ENCODE peak calls at places on chromosomes 13 and 19, in five cellular contexts. H is prostate gland, W is sigmoid colon, Y is vagina, A is IMR-90. X is an unnamed sample.

GRCh38 chr13:20340759-20341161 is 108.6 kb upstream of the GJB6 start:
- DNase-seq in H (no peak), A (no peak), W (no peak), Y (no peak), X (no peak)

GRCh38 chr19:55494172-55494761 is 6.0 kb downstream of the SSC5D start:
- DNase-seq in W (peak; percentile 81), H (no peak), A (peak; percentile 75), Y (no peak), X (no peak)

GRCh38 chr13:98978280-98978679 is 416 bp upstream of the DOCK9 start:
- DNase-seq in H (no peak), A (peak; percentile 90), Y (no peak), W (no peak), X (no peak)

GRCh38 chr19:5170329-5170745 is 170.3 kb downstream of the PTPRS start:
- DNase-seq in W (no peak), H (no peak), Y (no peak), A (no peak), X (peak; percentile 34)

GRCh38 chr19:14072535-14073231 is at the start of gene MISP3:
- DNase-seq in W (peak; percentile 75), Y (no peak), A (no peak), H (peak; percentile 36), X (peak; percentile 90)

GRCh38 chr13:77515785-77516184 is 19.7 kb upstream of the SCEL start:
- DNase-seq in H (no peak), W (no peak), Y (no peak), A (no peak), X (no peak)

GRCh38 chr19:2888739-2889224 is 11.9 kb upstream of the ZNF57 start:
- DNase-seq in W (no peak), A (no peak), H (no peak), Y (no peak), X (no peak)

GRCh38 chr19:49213791-49214190 is 56.2 kb downstream of the TRPM4 start:
- DNase-seq in W (no peak), Y (no peak), H (no peak), A (no peak), X (no peak)

GRCh38 chr13:42567772-42568428 is 6.1 kb upstream of the TNFSF11 start:
- DNase-seq in A (no peak), H (no peak), Y (no peak), W (no peak), X (no peak)

GRCh38 chr19:11203194-11204075 is 6.1 kb upstream of the KANK2 start:
- DNase-seq in A (peak; percentile 71), H (peak; percentile 34), Y (no peak), W (peak; percentile 97), X (peak; percentile 59)

GRCh38 chr13:76798037-76798436 is 88.2 kb downstream of the KCTD12 start:
- DNase-seq in W (no peak), A (no peak), Y (no peak), H (no peak), X (no peak)

DNA sequence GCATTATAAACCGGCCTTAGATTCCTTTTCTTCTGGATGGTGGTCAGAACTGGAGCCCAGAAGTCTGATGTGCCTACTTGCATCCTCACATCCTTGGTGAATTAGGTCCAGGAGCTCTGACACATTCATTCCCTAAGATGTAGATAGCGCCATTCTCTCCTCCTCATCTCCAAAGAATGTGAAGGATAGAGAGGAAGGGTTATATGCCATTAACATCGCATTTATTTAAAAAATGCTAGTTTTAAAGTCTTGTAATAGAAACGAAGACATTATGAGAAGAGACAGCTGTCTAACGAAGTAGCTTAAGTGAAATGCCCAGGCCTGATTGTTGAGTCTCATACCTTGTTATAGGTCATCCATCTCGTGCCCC is 9.7 kb downstream of the MBNL2 start:
- DNase-seq in W (no peak), A (peak; percentile 81), Y (no peak), H (no peak), X (no peak)
- H3K27me3 ChIP-seq in W (no peaks in the 10 kb centered on the region), A (no peaks in the 10 kb centered on the region), Y (no peaks in the 10 kb centered on the region), H (no peaks in the 10 kb centered on the region), X (no peaks in the 10 kb centered on the region)

GRCh38 chr19:53192771-53193533 is at the start of gene ZNF665:
- DNase-seq in A (peak; percentile 82), H (peak; percentile 87), W (peak; percentile 95), Y (no peak), X (peak; percentile 90)

GRCh38 chr19:53193534-53194222 is 520 bp upstream of the ZNF665 start:
- DNase-seq in H (no peak), A (no peak), Y (no peak), W (no peak), X (no peak)

GRCh38 chr19:53195265-53195879 is 2.2 kb upstream of the ZNF665 start:
- DNase-seq in Y (no peak), A (peak; percentile 81), H (peak; percentile 83), W (peak; percentile 87), X (peak; percentile 86)

GRCh38 chr19:53196777-53197396 is 3.7 kb upstream of the ZNF665 start:
- DNase-seq in H (peak; percentile 96), Y (no peak), W (peak; percentile 99), A (peak; percentile 86), X (peak; percentile 99)
- TF ChIP-seq POLR2A in H (peak; percentile 81), Y (peak; percentile 73), W (peak; percentile 38), A (peak; percentile 83), X (no peak)

DNA sequence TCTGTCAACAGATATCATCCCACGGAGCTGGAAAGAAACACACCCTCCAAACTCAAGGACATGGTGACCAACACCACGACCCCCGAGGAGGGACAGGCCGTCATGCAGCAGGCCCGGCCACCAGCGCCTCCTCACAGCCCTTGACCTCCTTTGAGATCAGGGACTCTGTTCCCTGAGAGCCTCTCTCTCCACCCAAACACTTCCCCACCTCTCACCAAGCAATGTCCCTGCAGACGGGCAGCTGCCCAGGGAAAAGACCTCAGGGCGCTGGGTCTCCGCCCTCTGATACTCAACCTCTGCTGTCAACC is 10.0 kb downstream of the SCGB2B2 start:
- DNase-seq in Y (no peak), W (no peak), A (no peak), H (no peak), X (no peak)
- H3K27ac ChIP-seq in Y (no peak overlapping the region), W (no peak overlapping the region), A (no peak overlapping the region), H (peak overlapping the region; percentile 65), X (peak overlapping the region; percentile 73)

GRCh38 chr19:15454371-15454800 is 4.6 kb upstream of the WIZ start:
- DNase-seq in W (no peak), H (no peak), A (no peak), Y (no peak), X (peak; percentile 51)
- H3K27me3 ChIP-seq in W (peaks cover 13% of the 10 kb centered on the region), H (peaks cover 8% of the 10 kb centered on the region), A (peaks cover 37% of the 10 kb centered on the region), Y (no peaks in the 10 kb centered on the region), X (peaks cover 31% of the 10 kb centered on the region)

DNA sequence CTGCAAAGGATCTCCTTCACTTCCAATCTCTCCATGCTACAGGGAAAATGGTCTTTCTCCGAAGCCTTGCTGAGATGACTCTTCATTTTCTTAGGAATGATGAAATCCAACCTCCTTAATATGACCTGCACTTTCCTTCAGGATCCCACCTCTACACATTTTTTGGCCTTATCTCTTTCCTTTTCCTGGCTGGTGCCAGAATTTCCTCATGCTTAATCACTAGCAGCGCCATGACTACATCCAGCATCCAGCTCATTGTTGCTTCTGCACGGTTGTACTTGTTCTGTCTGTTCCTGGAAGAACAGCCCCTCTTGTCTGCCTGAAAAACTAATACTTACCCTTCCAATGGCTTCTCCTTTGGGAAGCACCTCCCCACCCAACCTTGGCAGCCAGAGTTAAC is 68.4 kb downstream of the TEX26 start:
- DNase-seq in Y (no peak), W (no peak), H (no peak), A (no peak), X (no peak)
- TF ChIP-seq POLR2A in Y (no peak), W (no peak), H (no peak), A (no peak), X (no peak)